ENCODE peak calls at places on chromosomes 1 and 21, in six cellular contexts. One of them, this sample, is unnamed.

GRCh38 chr1:46289976-46290375 is 13.4 kb downstream of the LRRC41 start:
- DNase-seq in prostate gland: no peak
- DNase-seq in EH: no peak
- DNase-seq in stimulated activated naive B cell treated with anti-CD40 and anti-IgM and Interleukin-4, amounts not matched to agents 10 μg/mL and 1 μg/mL and 100 μg/mL, for 72 hours: no peak
- DNase-seq in anterior cingulate cortex: no peak
- DNase-seq in PC-3: no peak
- DNase-seq in this sample: no peak

GRCh38 chr1:164891615-164892014 is 332.6 kb downstream of the PBX1 start:
- DNase-seq in EH: no peak
- DNase-seq in prostate gland: no peak
- DNase-seq in anterior cingulate cortex: no peak
- DNase-seq in PC-3: peak
- DNase-seq in stimulated activated naive B cell treated with anti-CD40 and anti-IgM and Interleukin-4, amounts not matched to agents 10 μg/mL and 1 μg/mL and 100 μg/mL, for 72 hours: no peak
- DNase-seq in this sample: no peak

GRCh38 chr1:45621501-45621836 is 2.4 kb downstream of the CCDC17 start:
- DNase-seq in anterior cingulate cortex: no peak
- DNase-seq in EH: no peak
- DNase-seq in PC-3: no peak
- DNase-seq in prostate gland: no peak
- DNase-seq in stimulated activated naive B cell treated with anti-CD40 and anti-IgM and Interleukin-4, amounts not matched to agents 10 μg/mL and 1 μg/mL and 100 μg/mL, for 72 hours: no peak
- DNase-seq in this sample: no peak

GRCh38 chr1:59072017-59072947 is 224.6 kb upstream of the FGGY start:
- DNase-seq in stimulated activated naive B cell treated with anti-CD40 and anti-IgM and Interleukin-4, amounts not matched to agents 10 μg/mL and 1 μg/mL and 100 μg/mL, for 72 hours: no peak
- DNase-seq in prostate gland: no peak
- DNase-seq in PC-3: peak
- DNase-seq in anterior cingulate cortex: no peak
- DNase-seq in EH: peak
- DNase-seq in this sample: no peak

GRCh38 chr1:26789612-26789865 is 1.8 kb downstream of the PIGV start:
- DNase-seq in EH: no peak
- DNase-seq in prostate gland: no peak
- DNase-seq in stimulated activated naive B cell treated with anti-CD40 and anti-IgM and Interleukin-4, amounts not matched to agents 10 μg/mL and 1 μg/mL and 100 μg/mL, for 72 hours: no peak
- DNase-seq in anterior cingulate cortex: no peak
- DNase-seq in PC-3: no peak
- DNase-seq in this sample: no peak

GRCh38 chr1:248810727-248811513 is 14.8 kb downstream of the SH3BP5L start:
- DNase-seq in stimulated activated naive B cell treated with anti-CD40 and anti-IgM and Interleukin-4, amounts not matched to agents 10 μg/mL and 1 μg/mL and 100 μg/mL, for 72 hours: no peak
- DNase-seq in prostate gland: no peak
- DNase-seq in EH: peak
- DNase-seq in anterior cingulate cortex: no peak
- DNase-seq in PC-3: peak
- DNase-seq in this sample: no peak

GRCh38 chr21:45282283-45283018 is 5.2 kb downstream of the POFUT2 start:
- DNase-seq in anterior cingulate cortex: no peak
- DNase-seq in PC-3: no peak
- DNase-seq in EH: no peak
- DNase-seq in prostate gland: no peak
- DNase-seq in stimulated activated naive B cell treated with anti-CD40 and anti-IgM and Interleukin-4, amounts not matched to agents 10 μg/mL and 1 μg/mL and 100 μg/mL, for 72 hours: no peak
- DNase-seq in this sample: no peak

GRCh38 chr1:235953801-235954200 is 87.1 kb upstream of the LYST start:
- DNase-seq in anterior cingulate cortex: no peak
- DNase-seq in PC-3: peak
- DNase-seq in stimulated activated naive B cell treated with anti-CD40 and anti-IgM and Interleukin-4, amounts not matched to agents 10 μg/mL and 1 μg/mL and 100 μg/mL, for 72 hours: no peak
- DNase-seq in EH: peak
- DNase-seq in prostate gland: no peak
- DNase-seq in this sample: peak

GRCh38 chr1:87981386-87981785 is 652.7 kb downstream of the LMO4 start:
- DNase-seq in PC-3: no peak
- DNase-seq in EH: no peak
- DNase-seq in anterior cingulate cortex: no peak
- DNase-seq in stimulated activated naive B cell treated with anti-CD40 and anti-IgM and Interleukin-4, amounts not matched to agents 10 μg/mL and 1 μg/mL and 100 μg/mL, for 72 hours: no peak
- DNase-seq in prostate gland: no peak
- DNase-seq in this sample: no peak

GRCh38 chr1:152954436-152954835 is 7.4 kb downstream of the SPRR5 start:
- DNase-seq in anterior cingulate cortex: no peak
- DNase-seq in PC-3: peak
- DNase-seq in stimulated activated naive B cell treated with anti-CD40 and anti-IgM and Interleukin-4, amounts not matched to agents 10 μg/mL and 1 μg/mL and 100 μg/mL, for 72 hours: no peak
- DNase-seq in prostate gland: no peak
- DNase-seq in EH: peak
- DNase-seq in this sample: no peak